ENCODE peak calls at places on chromosomes 16 and 17, in five cellular contexts. O is PC-9, H is heart right ventricle, D is ovary, P is mammary epithelial cell. J is an unnamed sample.
A peak's percentile ranks its signal among the peaks of the same experiment; 100 is the strongest.

GRCh38 chr17:75010683-75011406 is 1.6 kb upstream of the MRPL58 start:
- DNase-seq in D (peak; percentile 35), O (peak; percentile 63), H (peak; percentile 81), P (peak; percentile 79), J (no peak)

GRCh38 chr16:68084504-68085258 is 489 bp upstream of the NFATC3 start:
- DNase-seq in D (peak; percentile 87), O (no peak), P (peak; percentile 48), H (peak; percentile 92), J (peak; percentile 94)

GRCh38 chr16:84548971-84549844 is 44.7 kb upstream of the MEAK7 start:
- DNase-seq in O (no peak), H (peak; percentile 17), P (no peak), D (no peak), J (peak; percentile 68)

GRCh38 chr17:45020354-45021138 is 30.9 kb downstream of the DCAKD start:
- DNase-seq in P (no peak), D (no peak), H (peak; percentile 36), O (no peak), J (no peak)

GRCh38 chr16:47884131-47884725 is 271.6 kb downstream of the ABCC12 start:
- DNase-seq in P (peak; percentile 16), O (no peak), D (no peak), H (no peak), J (no peak)

GRCh38 chr16:85010931-85011845 is at the start of gene ZDHHC7:
- DNase-seq in O (peak; percentile 66), H (peak; percentile 88), P (peak; percentile 77), D (peak; percentile 91), J (peak; percentile 86)

GRCh38 chr17:1713878-1714487 is 3.8 kb upstream of the TLCD2 start:
- DNase-seq in P (peak; percentile 40), O (no peak), H (no peak), D (peak; percentile 58), J (no peak)

GRCh38 chr17:34706029-34706428 is 126.6 kb downstream of the TMEM132E start:
- DNase-seq in D (no peak), O (no peak), P (no peak), H (no peak), J (no peak)

GRCh38 chr17:56230660-56231059 is 77.4 kb downstream of the ANKFN1 start:
- DNase-seq in O (no peak), P (no peak), H (no peak), D (no peak), J (no peak)

GRCh38 chr17:18322522-18322921 is 7.4 kb downstream of the SMCR8 start:
- DNase-seq in P (no peak), O (no peak), D (no peak), H (no peak), J (no peak)
- H3K36me3 ChIP-seq in P (peaks cover 10% of the 10 kb centered on the region), O (no peaks in the 10 kb centered on the region), D (no peaks in the 10 kb centered on the region), H (peaks cover 8% of the 10 kb centered on the region), J (peaks cover 59% of the 10 kb centered on the region)

DNA sequence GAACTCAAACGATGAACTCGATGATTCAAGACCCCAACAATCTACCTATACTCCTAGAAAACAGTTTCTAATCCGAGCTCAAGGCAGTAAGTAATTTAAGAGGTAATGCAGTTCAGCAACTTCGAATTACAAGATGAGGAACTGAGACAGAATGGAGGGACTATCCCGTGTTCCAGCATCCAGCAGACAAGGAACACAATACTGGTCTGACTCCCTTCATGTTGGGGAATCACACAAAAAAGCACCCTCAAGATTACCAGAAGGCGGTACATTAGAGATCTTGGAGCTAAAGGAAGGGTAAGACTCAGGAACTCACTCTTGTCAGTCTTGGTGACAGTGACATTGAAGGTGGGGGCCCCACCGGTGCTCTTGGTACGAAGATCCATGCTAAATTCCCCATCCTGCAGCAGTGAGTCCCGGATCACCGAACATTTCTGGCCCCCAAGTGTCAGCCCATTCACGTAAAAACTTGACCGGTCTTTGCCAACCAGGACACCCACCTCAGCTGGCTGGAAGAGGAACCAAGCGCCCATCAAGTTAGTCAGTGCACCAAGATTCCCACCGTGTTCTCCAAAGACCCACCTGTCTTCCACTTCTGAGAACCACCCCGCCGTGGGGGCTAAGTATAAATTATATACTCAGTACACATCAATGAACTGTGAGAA is 1.9 kb downstream of the PFN1 start:
- DNase-seq in P (no peak), H (no peak), D (no peak), O (no peak), J (no peak)
- H3K36me3 ChIP-seq in P (peaks cover 20% of the 10 kb centered on the region), H (no peaks in the 10 kb centered on the region), D (no peaks in the 10 kb centered on the region), O (peaks cover 34% of the 10 kb centered on the region), J (peaks cover 39% of the 10 kb centered on the region)

DNA sequence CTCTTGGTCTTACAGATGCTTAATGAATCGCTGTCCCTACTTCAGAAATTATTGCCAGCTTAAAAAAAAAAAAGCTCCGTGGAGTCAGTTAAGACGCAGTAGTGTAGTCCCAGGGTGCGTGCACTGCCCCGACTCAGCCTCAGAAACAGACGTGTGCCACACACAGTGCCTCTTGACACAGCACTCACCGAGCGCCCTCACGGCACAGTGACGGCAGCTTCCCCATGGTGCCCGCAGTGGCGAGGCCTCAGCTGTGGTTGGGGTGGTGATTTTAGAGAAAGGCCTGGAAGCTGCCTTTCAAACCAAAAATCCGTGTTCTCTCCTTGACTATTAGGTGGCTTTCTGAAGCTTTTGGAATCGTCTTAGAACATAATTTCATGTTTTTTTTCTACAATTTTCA is 13.9 kb downstream of the TCF25 start:
- DNase-seq in O (no peak), P (no peak), H (no peak), D (no peak), J (no peak)
- H3K36me3 ChIP-seq in O (peaks cover 24% of the 10 kb centered on the region), P (peaks cover 32% of the 10 kb centered on the region), H (peaks cover 19% of the 10 kb centered on the region), D (no peaks in the 10 kb centered on the region), J (peaks cover 73% of the 10 kb centered on the region)

GRCh38 chr17:16007439-16007838 is 7.8 kb downstream of the TTC19 start:
- DNase-seq in O (no peak), H (no peak), P (no peak), D (no peak), J (no peak)
- H3K36me3 ChIP-seq in O (peaks cover 50% of the 10 kb centered on the region), H (no peaks in the 10 kb centered on the region), P (peaks cover 60% of the 10 kb centered on the region), D (no peaks in the 10 kb centered on the region), J (peaks cover 83% of the 10 kb centered on the region)

DNA sequence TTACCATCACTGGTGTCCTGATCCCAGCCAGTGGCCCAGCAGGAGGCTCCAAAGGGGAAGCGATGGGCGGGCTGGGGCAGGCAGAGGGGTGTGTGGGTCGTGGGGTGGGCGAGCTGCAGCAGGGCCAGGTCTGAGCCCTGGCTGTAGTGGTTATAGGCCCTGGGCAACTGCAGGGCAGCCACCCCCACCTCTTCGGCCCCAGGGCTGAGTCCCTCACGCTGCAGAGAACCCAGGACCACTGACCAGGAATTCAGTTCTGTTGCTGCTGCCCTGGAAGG is 2.2 kb downstream of the PRSS53 start:
- DNase-seq in H (no peak), D (no peak), P (no peak), O (no peak), J (no peak)
- H3K36me3 ChIP-seq in H (no peaks in the 10 kb centered on the region), D (no peaks in the 10 kb centered on the region), P (peaks cover 5% of the 10 kb centered on the region), O (no peaks in the 10 kb centered on the region), J (peaks cover 14% of the 10 kb centered on the region)

DNA sequence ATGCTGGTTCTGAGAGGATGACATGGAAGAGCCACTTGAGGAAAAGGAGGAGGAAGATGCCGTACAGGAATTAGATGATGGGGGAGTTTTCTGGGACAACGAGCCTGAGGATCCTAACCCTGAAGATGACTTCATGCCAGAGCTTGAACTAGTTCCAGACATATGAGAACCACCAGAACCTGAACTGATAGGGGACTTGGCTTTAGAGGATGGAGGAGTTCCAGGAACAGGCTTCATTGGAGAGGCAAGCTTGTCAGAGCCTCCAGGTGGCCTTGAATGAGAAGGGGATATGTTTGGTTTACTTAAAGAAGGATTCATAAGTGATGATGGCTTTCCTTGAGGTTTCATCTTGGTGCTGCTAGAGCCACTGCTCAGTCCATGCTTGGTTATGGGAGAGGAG is 6.9 kb upstream of the FBXL20 start:
- DNase-seq in O (no peak), D (no peak), H (peak; percentile 27), P (no peak), J (no peak)
- H3K36me3 ChIP-seq in O (peaks cover 15% of the 10 kb centered on the region), D (no peaks in the 10 kb centered on the region), H (no peaks in the 10 kb centered on the region), P (peaks cover 33% of the 10 kb centered on the region), J (peaks cover 59% of the 10 kb centered on the region)

GRCh38 chr17:30176845-30177244 is 58.7 kb downstream of the SLC6A4 start:
- DNase-seq in D (no peak), H (no peak), P (no peak), O (no peak), J (no peak)
- H3K36me3 ChIP-seq in D (no peaks in the 10 kb centered on the region), H (no peaks in the 10 kb centered on the region), P (peaks cover 34% of the 10 kb centered on the region), O (peaks cover 26% of the 10 kb centered on the region), J (peaks cover 63% of the 10 kb centered on the region)